ENCODE peak calls at places on chromosome 11, in four cellular contexts. One of them, this sample, is unnamed. For H3K4me1, the result is how much of the 10 kb centered on the place peaks cover.

GRCh38 chr11:6655020-6655789 is 404 bp downstream of the DCHS1 start:
- DNase-seq in upper lobe of left lung: peak
- DNase-seq in right lobe of liver: no peak
- DNase-seq in heart left ventricle: peak
- DNase-seq in this sample: no peak

GRCh38 chr11:32052218-32052617 is 38.7 kb upstream of the RCN1 start:
- DNase-seq in upper lobe of left lung: no peak
- DNase-seq in right lobe of liver: no peak
- DNase-seq in heart left ventricle: no peak
- DNase-seq in this sample: no peak

GRCh38 chr11:35404397-35404775 is 15.0 kb downstream of the SLC1A2 start:
- DNase-seq in upper lobe of left lung: no peak
- DNase-seq in heart left ventricle: no peak
- DNase-seq in right lobe of liver: no peak
- DNase-seq in this sample: no peak

GRCh38 chr11:34640050-34640971 is 19.4 kb downstream of the EHF start:
- DNase-seq in heart left ventricle: no peak
- DNase-seq in right lobe of liver: peak
- DNase-seq in upper lobe of left lung: no peak
- DNase-seq in this sample: no peak

GRCh38 chr11:116457336-116458007 is 315.3 kb downstream of the BUD13 start:
- DNase-seq in upper lobe of left lung: no peak
- DNase-seq in heart left ventricle: no peak
- DNase-seq in right lobe of liver: no peak
- DNase-seq in this sample: no peak

GRCh38 chr11:7890417-7891179 is 40.5 kb downstream of the OR10A6 start:
- DNase-seq in heart left ventricle: no peak
- DNase-seq in upper lobe of left lung: no peak
- DNase-seq in right lobe of liver: no peak
- DNase-seq in this sample: no peak

GRCh38 chr11:92941676-92942571 is 27.5 kb upstream of the MTNR1B start:
- DNase-seq in upper lobe of left lung: no peak
- DNase-seq in right lobe of liver: no peak
- DNase-seq in heart left ventricle: no peak
- DNase-seq in this sample: no peak

GRCh38 chr11:8219257-8220021 is 44.2 kb downstream of the LMO1 start:
- DNase-seq in right lobe of liver: no peak
- DNase-seq in heart left ventricle: no peak
- DNase-seq in upper lobe of left lung: no peak
- DNase-seq in this sample: no peak

GRCh38 chr11:69732910-69733309 is 29.1 kb upstream of the FGF19 start:
- DNase-seq in upper lobe of left lung: no peak
- DNase-seq in heart left ventricle: no peak
- DNase-seq in right lobe of liver: no peak
- DNase-seq in this sample: no peak

GRCh38 chr11:44944853-44945235 is 5.8 kb downstream of the TP53I11 start:
- DNase-seq in right lobe of liver: no peak
- DNase-seq in heart left ventricle: no peak
- DNase-seq in upper lobe of left lung: no peak
- DNase-seq in this sample: no peak

GRCh38 chr11:114379394-114380069 is 20.8 kb downstream of the C11orf71 start:
- DNase-seq in right lobe of liver: no peak
- DNase-seq in heart left ventricle: no peak
- DNase-seq in upper lobe of left lung: no peak
- DNase-seq in this sample: no peak

GRCh38 chr11:104873252-104873651 is 25.0 kb downstream of the CASP12 start:
- DNase-seq in heart left ventricle: no peak
- DNase-seq in upper lobe of left lung: peak
- DNase-seq in right lobe of liver: no peak
- DNase-seq in this sample: no peak

GRCh38 chr11:8234425-8234821 is 29.3 kb downstream of the LMO1 start:
- DNase-seq in upper lobe of left lung: no peak
- DNase-seq in heart left ventricle: no peak
- DNase-seq in right lobe of liver: no peak
- DNase-seq in this sample: peak

GRCh38 chr11:66744485-66745355 is 15.7 kb upstream of the SPTBN2 start:
- DNase-seq in upper lobe of left lung: peak
- DNase-seq in heart left ventricle: peak
- DNase-seq in right lobe of liver: peak
- DNase-seq in this sample: peak

GRCh38 chr11:13928566-13929251 is 33.8 kb upstream of the SPON1 start:
- DNase-seq in heart left ventricle: no peak
- DNase-seq in upper lobe of left lung: no peak
- DNase-seq in right lobe of liver: no peak
- DNase-seq in this sample: no peak

GRCh38 chr11:223921-224320 is 12.2 kb downstream of the SIRT3 start:
- DNase-seq in heart left ventricle: no peak
- DNase-seq in right lobe of liver: no peak
- DNase-seq in upper lobe of left lung: no peak
- DNase-seq in this sample: no peak

GRCh38 chr11:20364412-20364792 is 888 bp downstream of the HTATIP2 start:
- DNase-seq in upper lobe of left lung: no peak
- DNase-seq in right lobe of liver: no peak
- DNase-seq in heart left ventricle: no peak
- DNase-seq in this sample: no peak

GRCh38 chr11:114848027-114848426 is 169.7 kb downstream of the NXPE2 start:
- DNase-seq in heart left ventricle: no peak
- DNase-seq in right lobe of liver: no peak
- DNase-seq in upper lobe of left lung: no peak
- DNase-seq in this sample: no peak

GRCh38 chr11:126284829-126285228 is 1.9 kb downstream of the TIRAP start:
- DNase-seq in upper lobe of left lung: no peak
- DNase-seq in heart left ventricle: no peak
- DNase-seq in right lobe of liver: no peak
- DNase-seq in this sample: no peak

GRCh38 chr11:96330511-96330859 is 12.5 kb downstream of the MAML2 start:
- DNase-seq in heart left ventricle: no peak
- DNase-seq in right lobe of liver: no peak
- DNase-seq in upper lobe of left lung: no peak
- DNase-seq in this sample: no peak

GRCh38 chr11:108131993-108132392 is 10.6 kb downstream of the ACAT1 start:
- DNase-seq in right lobe of liver: no peak
- DNase-seq in upper lobe of left lung: no peak
- DNase-seq in heart left ventricle: no peak
- DNase-seq in this sample: no peak

GRCh38 chr11:19864141-19865120 is 151.8 kb downstream of the NAV2 start:
- DNase-seq in right lobe of liver: peak
- DNase-seq in upper lobe of left lung: no peak
- DNase-seq in heart left ventricle: no peak
- DNase-seq in this sample: no peak

GRCh38 chr11:91124363-91124762 is 901.5 kb upstream of the CHORDC1 start:
- DNase-seq in right lobe of liver: no peak
- DNase-seq in upper lobe of left lung: no peak
- DNase-seq in heart left ventricle: no peak
- DNase-seq in this sample: no peak

GRCh38 chr11:58616594-58616993 is 5.9 kb upstream of the CNTF start:
- DNase-seq in heart left ventricle: no peak
- DNase-seq in right lobe of liver: no peak
- DNase-seq in upper lobe of left lung: no peak
- DNase-seq in this sample: peak

GRCh38 chr11:10709299-10710086 is 15.9 kb upstream of the IRAG1 start:
- DNase-seq in upper lobe of left lung: no peak
- DNase-seq in heart left ventricle: no peak
- DNase-seq in right lobe of liver: no peak
- DNase-seq in this sample: no peak

GRCh38 chr11:123560001-123560400 is 94.4 kb downstream of the SCN3B start:
- DNase-seq in heart left ventricle: peak
- DNase-seq in upper lobe of left lung: peak
- DNase-seq in right lobe of liver: no peak
- DNase-seq in this sample: peak

GRCh38 chr11:2549876-2550605 is 105.2 kb downstream of the KCNQ1 start:
- DNase-seq in heart left ventricle: peak
- DNase-seq in upper lobe of left lung: peak
- DNase-seq in right lobe of liver: peak
- DNase-seq in this sample: no peak

GRCh38 chr11:120344302-120345004 is 8.2 kb downstream of the ARHGEF12 start:
- DNase-seq in heart left ventricle: no peak
- DNase-seq in upper lobe of left lung: no peak
- DNase-seq in right lobe of liver: no peak
- DNase-seq in this sample: no peak

GRCh38 chr11:110991621-110992355 is 253.7 kb upstream of the POU2AF2 start:
- DNase-seq in right lobe of liver: no peak
- DNase-seq in upper lobe of left lung: no peak
- DNase-seq in heart left ventricle: no peak
- DNase-seq in this sample: peak

GRCh38 chr11:613369-613968 is 2.3 kb downstream of the IRF7 start:
- DNase-seq in upper lobe of left lung: peak
- DNase-seq in right lobe of liver: peak
- DNase-seq in heart left ventricle: peak
- DNase-seq in this sample: no peak

GRCh38 chr11:123107945-123108344 is 46.0 kb upstream of the HSPA8 start:
- DNase-seq in right lobe of liver: no peak
- DNase-seq in heart left ventricle: no peak
- DNase-seq in upper lobe of left lung: no peak
- DNase-seq in this sample: no peak

GRCh38 chr11:104899226-104899625 is 966 bp upstream of the CASP12 start:
- DNase-seq in upper lobe of left lung: no peak
- DNase-seq in right lobe of liver: no peak
- DNase-seq in heart left ventricle: no peak
- DNase-seq in this sample: no peak

GRCh38 chr11:128303383-128303782 is 284.0 kb downstream of the ETS1 start:
- DNase-seq in right lobe of liver: no peak
- DNase-seq in heart left ventricle: no peak
- DNase-seq in upper lobe of left lung: no peak
- DNase-seq in this sample: no peak
- H3K27ac ChIP-seq in right lobe of liver: no peak
- H3K27ac ChIP-seq in heart left ventricle: no peak
- H3K27ac ChIP-seq in upper lobe of left lung: no peak
- H3K27ac ChIP-seq in this sample: no peak

DNA sequence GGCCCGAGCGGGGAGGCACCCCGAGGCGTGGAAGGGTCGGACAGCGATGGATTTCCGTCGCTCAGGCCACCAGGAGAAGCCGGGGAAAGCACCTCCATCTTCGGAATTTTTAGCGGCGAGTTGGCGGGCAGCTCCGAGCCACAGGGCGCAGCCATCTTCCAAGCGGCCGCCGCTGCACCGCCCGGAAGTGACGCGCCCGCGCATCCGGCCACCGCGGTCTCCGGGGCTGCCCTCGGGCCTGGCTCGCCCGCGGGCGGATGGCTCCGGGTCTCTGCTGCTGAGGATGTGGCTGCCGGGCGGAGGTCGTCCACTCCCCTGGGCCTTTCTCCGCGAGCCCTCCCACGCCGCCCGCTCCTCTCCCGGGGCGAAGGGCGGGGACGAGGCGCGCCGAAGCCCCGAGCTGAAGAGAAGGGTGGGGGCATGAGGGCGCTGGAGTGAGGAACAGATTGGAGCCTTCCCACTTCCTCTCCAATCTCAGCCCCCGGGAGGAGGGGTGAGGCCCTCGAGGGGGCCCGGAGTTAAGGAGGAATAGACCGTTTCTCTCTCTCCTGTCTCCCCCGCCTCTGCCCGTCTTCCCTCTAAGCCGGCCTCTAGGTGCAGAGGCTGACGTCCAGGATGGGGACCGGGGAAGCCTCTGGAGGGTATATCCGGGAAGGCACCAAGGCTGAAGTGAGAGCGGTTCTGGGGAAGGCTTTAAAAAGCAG is at the start of gene MSANTD2:
- DNase-seq in upper lobe of left lung: peak
- DNase-seq in heart left ventricle: peak
- DNase-seq in right lobe of liver: peak
- DNase-seq in this sample: peak
- TF ChIP-seq POLR2A in upper lobe of left lung: peak
- TF ChIP-seq POLR2A in heart left ventricle: peak
- TF ChIP-seq POLR2A in right lobe of liver: peak
- TF ChIP-seq POLR2A in this sample: peak

DNA sequence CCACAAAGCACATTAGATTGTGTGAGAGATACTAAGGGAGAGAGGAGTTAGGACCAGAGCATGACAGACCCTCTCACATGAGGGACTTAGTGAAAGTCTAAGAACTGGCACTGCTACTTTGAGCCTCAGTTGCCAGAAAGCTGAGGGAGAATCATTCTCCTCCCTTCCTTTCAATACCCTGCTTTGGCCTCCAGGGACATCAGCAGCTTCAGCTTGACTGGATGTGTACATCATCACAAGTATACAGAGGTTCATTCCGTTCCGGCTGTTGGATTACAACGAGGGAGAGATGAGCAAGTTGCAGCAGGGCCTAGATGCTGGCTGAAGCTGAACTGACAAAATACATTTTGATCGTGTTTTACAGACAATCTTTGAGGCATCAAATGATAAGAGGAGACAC is 15.7 kb upstream of the ANO5 start:
- DNase-seq in upper lobe of left lung: no peak
- DNase-seq in heart left ventricle: no peak
- DNase-seq in right lobe of liver: no peak
- DNase-seq in this sample: no peak
- H3K4me1 ChIP-seq in upper lobe of left lung: under half
- H3K4me1 ChIP-seq in heart left ventricle: under half
- H3K4me1 ChIP-seq in right lobe of liver: under half
- H3K4me1 ChIP-seq in this sample: under half

GRCh38 chr11:3738241-3738640 is 59.1 kb downstream of the NUP98 start:
- DNase-seq in heart left ventricle: no peak
- DNase-seq in upper lobe of left lung: no peak
- DNase-seq in right lobe of liver: no peak
- DNase-seq in this sample: no peak

GRCh38 chr11:3738723-3739122 is 58.6 kb downstream of the NUP98 start:
- DNase-seq in heart left ventricle: no peak
- DNase-seq in right lobe of liver: no peak
- DNase-seq in upper lobe of left lung: no peak
- DNase-seq in this sample: no peak

GRCh38 chr11:3737386-3737933 is 59.9 kb downstream of the NUP98 start:
- DNase-seq in heart left ventricle: no peak
- DNase-seq in right lobe of liver: no peak
- DNase-seq in upper lobe of left lung: no peak
- DNase-seq in this sample: no peak

GRCh38 chr11:3735827-3736226 is 61.5 kb downstream of the NUP98 start:
- DNase-seq in upper lobe of left lung: no peak
- DNase-seq in right lobe of liver: no peak
- DNase-seq in heart left ventricle: no peak
- DNase-seq in this sample: no peak

GRCh38 chr11:3736816-3737215 is 60.5 kb downstream of the NUP98 start:
- DNase-seq in heart left ventricle: no peak
- DNase-seq in upper lobe of left lung: no peak
- DNase-seq in right lobe of liver: no peak
- DNase-seq in this sample: no peak
- H3K27ac ChIP-seq in heart left ventricle: no peak
- H3K27ac ChIP-seq in upper lobe of left lung: no peak
- H3K27ac ChIP-seq in right lobe of liver: no peak
- H3K27ac ChIP-seq in this sample: no peak

GRCh38 chr11:89347071-89347470 is 144.1 kb downstream of the NOX4 start:
- DNase-seq in right lobe of liver: no peak
- DNase-seq in upper lobe of left lung: no peak
- DNase-seq in heart left ventricle: no peak
- DNase-seq in this sample: no peak
- TF ChIP-seq POLR2A in right lobe of liver: no peak
- TF ChIP-seq POLR2A in upper lobe of left lung: no peak
- TF ChIP-seq POLR2A in heart left ventricle: no peak
- TF ChIP-seq POLR2A in this sample: no peak

DNA sequence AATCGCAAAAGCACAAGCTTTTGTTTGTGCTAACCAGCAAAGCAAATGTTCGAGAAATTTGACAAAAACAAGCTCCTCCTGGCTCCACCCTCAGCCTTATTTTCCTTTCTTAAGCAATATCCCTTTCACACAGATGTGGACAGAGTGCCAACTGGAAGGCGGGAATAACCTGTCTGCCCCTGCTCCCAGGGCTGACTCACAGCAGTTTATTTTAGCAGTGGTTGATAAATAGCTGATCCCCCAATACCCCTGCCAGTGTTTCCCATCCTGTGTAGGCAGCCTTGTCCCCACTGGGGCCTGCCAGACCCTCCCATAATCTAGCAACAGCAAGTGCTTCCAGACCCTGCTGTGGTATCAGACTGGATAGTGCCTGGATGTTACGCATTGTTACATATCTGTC is 53.5 kb downstream of the PARVA start:
- DNase-seq in right lobe of liver: no peak
- DNase-seq in heart left ventricle: no peak
- DNase-seq in upper lobe of left lung: no peak
- DNase-seq in this sample: peak
- H3K4me1 ChIP-seq in right lobe of liver: under half
- H3K4me1 ChIP-seq in heart left ventricle: half or more
- H3K4me1 ChIP-seq in upper lobe of left lung: under half
- H3K4me1 ChIP-seq in this sample: under half

This sample was measured in gastrocnemius medialis.